ENCODE peak calls at places on chromosomes 7 and 10, in seven cellular contexts. W is A549, Y is uterus, Q is adrenal gland, L is IMR-90, J is vagina, E is testis. X is an unnamed sample. For H3K4me1, the result is how much of the 10 kb centered on the place peaks cover.

GRCh38 chr7:116632349-116632748 is 39.6 kb upstream of the MET start:
- DNase-seq in W (no peak), Y (no peak), Q (no peak), L (peak), J (no peak), E (no peak), X (no peak)

GRCh38 chr7:36115448-36116321 is 37.4 kb upstream of the EEPD1 start:
- DNase-seq in W (peak), Y (peak), Q (peak), L (peak), J (no peak), E (peak), X (no peak)

GRCh38 chr7:144785491-144785890 is 50.4 kb downstream of the TPK1 start:
- DNase-seq in W (no peak), Y (no peak), Q (no peak), L (no peak), J (no peak), E (no peak), X (no peak)

GRCh38 chr10:76581685-76582084 is 1055.9 kb downstream of the KCNMA1 start:
- DNase-seq in W (no peak), Y (no peak), Q (no peak), L (no peak), J (no peak), E (no peak), X (no peak)

GRCh38 chr7:69753981-69754380 is 155.7 kb downstream of the AUTS2 start:
- DNase-seq in W (no peak), Y (no peak), Q (no peak), L (no peak), J (no peak), E (no peak), X (no peak)

GRCh38 chr7:150405584-150406310 is 26.6 kb downstream of the ZNF775 start:
- DNase-seq in W (no peak), Y (no peak), Q (peak), L (peak), J (no peak), E (peak), X (no peak)

GRCh38 chr7:2959828-2960599 is 83.7 kb downstream of the CARD11 start:
- DNase-seq in W (no peak), Y (no peak), Q (no peak), L (no peak), J (no peak), E (no peak), X (no peak)

GRCh38 chr7:17038783-17039170 is 157.0 kb upstream of the AGR3 start:
- DNase-seq in W (no peak), Y (no peak), Q (no peak), L (no peak), J (no peak), E (no peak), X (no peak)

GRCh38 chr10:36023939-36024338 is 381.8 kb upstream of the FZD8 start:
- DNase-seq in W (peak), Y (no peak), Q (peak), L (peak), J (no peak), E (no peak), X (no peak)

GRCh38 chr10:99431190-99431549 is 746 bp upstream of the GOT1 start:
- DNase-seq in W (peak), Y (peak), Q (peak), L (peak), J (peak), E (peak), X (no peak)

DNA sequence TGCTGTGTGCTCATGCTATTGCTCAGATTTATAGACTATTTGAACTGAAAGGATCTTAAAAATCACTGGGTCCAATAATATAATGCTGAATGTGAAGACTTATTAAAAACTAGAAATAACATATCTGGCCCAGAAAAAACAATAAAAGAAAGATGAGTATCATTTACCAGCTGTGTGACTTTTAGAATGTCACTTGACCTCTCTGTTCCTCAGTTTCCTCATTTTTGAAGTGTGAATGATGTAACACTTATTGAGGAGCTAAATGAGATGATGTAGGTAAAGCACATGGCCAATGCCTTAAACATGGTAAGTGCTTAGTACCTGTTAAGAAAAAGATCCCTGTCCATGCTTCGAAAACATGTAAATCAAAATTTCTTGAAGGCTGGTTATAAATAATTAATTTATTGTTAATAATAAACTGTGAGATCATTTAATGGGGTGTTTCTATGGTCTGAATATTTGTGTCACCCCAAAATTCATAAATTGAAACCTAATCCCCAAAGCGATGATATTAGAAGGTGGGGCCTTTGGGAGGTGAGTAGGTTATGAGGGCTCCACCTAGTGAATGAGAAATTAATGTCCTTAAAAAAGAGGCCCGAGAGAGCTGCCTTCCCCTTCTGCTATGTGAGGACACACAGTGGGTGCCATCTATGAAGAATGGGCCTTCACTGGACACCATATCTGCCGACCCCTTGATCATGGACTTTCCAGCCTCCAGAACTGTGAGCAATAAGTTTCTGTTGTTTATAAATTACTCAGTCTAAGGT is 13.0 kb downstream of the DNTT start:
- DNase-seq in W (no peak), Y (no peak), Q (no peak), L (no peak), J (no peak), E (no peak), X (no peak)
- H3K4me1 ChIP-seq in W (under half), Y (under half), Q (under half), L (under half), J (under half), E (under half), X (under half)

GRCh38 chr7:154690411-154690810 is 312.5 kb downstream of the PAXIP1 start:
- DNase-seq in W (no peak), Y (no peak), Q (no peak), L (no peak), J (no peak), E (no peak), X (no peak)
- H3K27ac ChIP-seq in W (no peak), Y (no peak), Q (no peak), L (no peak), J (no peak), E (no peak), X (no peak)

DNA sequence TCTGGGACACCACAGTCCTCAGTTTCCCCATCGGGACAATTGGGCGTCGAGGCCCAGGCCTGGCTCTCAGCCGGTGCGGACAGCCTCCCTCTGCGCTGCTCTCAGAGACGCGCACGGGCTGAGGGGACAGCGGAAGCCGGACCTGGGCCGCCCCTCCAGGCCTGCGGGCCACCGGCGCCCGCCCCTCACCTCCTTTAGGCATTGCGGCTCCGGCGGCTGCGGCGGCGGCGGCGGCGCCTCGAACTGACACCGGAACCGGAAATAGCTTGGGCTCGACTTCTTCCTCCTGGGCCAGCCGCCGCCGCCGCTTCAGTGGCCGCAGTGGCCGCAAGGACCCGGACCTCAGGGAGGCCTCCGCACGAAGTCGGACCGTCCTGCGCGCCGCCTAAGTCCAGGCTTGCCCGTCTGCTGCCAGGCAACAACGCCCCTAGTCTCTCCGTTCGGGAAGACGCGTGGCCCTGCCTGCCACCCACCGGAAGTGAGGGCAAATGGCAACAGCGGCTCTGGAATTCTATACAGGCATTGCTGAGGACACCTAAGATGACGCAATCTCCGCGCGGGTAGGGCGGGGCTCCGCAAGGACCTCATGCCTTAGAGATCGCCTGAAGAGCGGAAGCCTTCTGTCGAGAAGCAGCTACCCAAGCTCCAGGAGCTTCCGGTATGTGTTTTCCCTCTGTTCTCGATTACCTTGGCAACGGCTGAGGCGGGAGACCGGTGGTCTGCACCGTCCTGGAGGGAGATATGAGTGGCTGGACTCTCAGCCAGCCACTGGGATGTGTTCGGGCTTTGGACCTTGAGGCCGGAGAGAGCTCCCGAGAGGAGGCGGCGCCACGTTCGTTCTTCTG is at the start of the genes BUD31 and PDAP1:
- DNase-seq in W (peak), Y (peak), Q (peak), L (peak), J (peak), E (peak), X (peak)
- TF ChIP-seq POLR2A in W (peak), Y (peak), Q (peak), L (peak), J (no peak), E (no peak), X (peak)

DNA sequence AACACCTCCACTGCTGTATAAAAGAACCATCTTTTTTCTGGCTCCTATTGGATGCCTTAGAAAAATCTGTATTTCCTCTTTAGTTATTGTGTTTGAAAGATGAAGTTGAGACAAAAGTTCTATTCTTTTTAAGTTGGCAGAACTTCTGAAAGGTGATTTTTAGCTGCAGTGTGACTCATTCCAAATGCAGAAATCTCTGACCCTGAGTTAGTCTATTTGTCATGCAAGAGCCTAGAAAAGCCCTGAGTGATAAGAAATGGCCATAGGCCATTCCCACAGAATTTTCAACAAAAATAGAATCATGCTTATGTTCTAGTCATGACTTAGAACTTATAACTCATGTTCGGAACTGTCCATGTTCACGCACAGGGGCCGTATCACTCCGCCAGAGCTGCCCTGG is 89.1 kb downstream of the EGFR start:
- DNase-seq in W (no peak), Y (no peak), Q (peak), L (peak), J (no peak), E (no peak), X (no peak)
- H3K4me1 ChIP-seq in W (half or more), Y (under half), Q (under half), L (under half), J (half or more), E (under half), X (under half)

GRCh38 chr10:49165940-49166803 is 22.0 kb downstream of the TMEM273 start:
- DNase-seq in W (no peak), Y (no peak), Q (no peak), L (no peak), J (no peak), E (no peak), X (no peak)
- H3K27ac ChIP-seq in W (no peak), Y (no peak), Q (no peak), L (no peak), J (no peak), E (no peak), X (no peak)

GRCh38 chr7:75608451-75609122 is 116.5 kb downstream of the SPDYE5 start:
- DNase-seq in W (no peak), Y (no peak), Q (no peak), L (no peak), J (no peak), E (no peak), X (no peak)

GRCh38 chr7:75614390-75614789 is 122.3 kb downstream of the SPDYE5 start:
- DNase-seq in W (no peak), Y (no peak), Q (no peak), L (no peak), J (no peak), E (no peak), X (no peak)

GRCh38 chr7:75616421-75617167 is 122.1 kb downstream of the HIP1 start:
- DNase-seq in W (no peak), Y (no peak), Q (no peak), L (no peak), J (no peak), E (no peak), X (no peak)

GRCh38 chr7:75613351-75613750 is 121.2 kb downstream of the SPDYE5 start:
- DNase-seq in W (no peak), Y (no peak), Q (no peak), L (no peak), J (no peak), E (no peak), X (no peak)

DNA sequence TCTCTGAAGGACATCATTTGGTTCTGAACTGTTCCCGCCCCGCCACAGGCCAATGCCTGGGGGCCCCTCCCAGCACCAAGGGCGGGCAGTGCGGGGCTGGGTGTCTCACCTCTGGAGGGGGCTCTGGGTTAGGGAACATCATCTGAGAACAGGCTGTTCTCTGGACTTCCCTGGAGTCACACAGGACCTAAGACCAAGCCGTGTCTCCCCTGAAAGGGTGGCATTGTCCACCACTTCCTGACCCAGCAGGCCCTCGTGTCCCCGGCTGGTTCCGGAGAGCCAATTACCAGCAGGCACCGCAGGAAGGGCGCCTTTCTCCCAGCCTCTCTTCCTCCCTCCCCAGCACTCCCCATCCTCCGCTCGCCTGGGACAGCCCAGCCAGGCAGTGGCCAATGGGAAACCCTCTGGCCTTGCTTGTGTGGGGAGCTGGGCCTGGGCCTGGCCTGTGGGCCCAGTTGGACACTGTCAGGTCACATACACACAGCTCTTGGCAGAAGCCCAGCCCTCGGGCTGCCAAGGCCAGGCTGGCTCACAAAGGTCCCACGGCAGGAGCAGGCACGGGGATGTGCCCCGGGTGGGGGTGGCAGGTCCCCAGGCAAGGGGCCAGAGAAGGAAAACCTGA is 119.5 kb downstream of the SPDYE5 start:
- DNase-seq in W (no peak), Y (peak), Q (peak), L (no peak), J (no peak), E (peak), X (no peak)
- TF ChIP-seq POLR2A in W (no peak), Y (no peak), Q (peak), L (no peak), J (no peak), E (no peak), X (no peak)

GRCh38 chr7:92646966-92647625 is 56.9 kb upstream of the FAM133B start:
- DNase-seq in W (no peak), Y (no peak), Q (no peak), L (no peak), J (no peak), E (no peak), X (no peak)
- H3K4me1 ChIP-seq in W (half or more), Y (under half), Q (under half), L (under half), J (under half), E (under half), X (under half)

X was measured in esophagus muscularis mucosa.